ENCODE peak calls at places on chromosomes 11 and 22, in four cellular contexts. One of them, this sample, is unnamed.
A peak's percentile ranks its signal among the peaks of the same experiment; 100 is the strongest.

GRCh38 chr22:50699001-50699753 is 26.6 kb downstream of the SHANK3 start:
- DNase-seq in tibial artery: no peak
- DNase-seq in spleen: peak; percentile 62
- DNase-seq in cardiac fibroblast: no peak
- DNase-seq in this sample: no peak

GRCh38 chr11:63277345-63277943 is 34.0 kb upstream of the SLC22A25 start:
- DNase-seq in spleen: no peak
- DNase-seq in tibial artery: no peak
- DNase-seq in cardiac fibroblast: no peak
- DNase-seq in this sample: no peak

GRCh38 chr22:30302810-30303138 is 13.5 kb upstream of the CASTOR1 start:
- DNase-seq in tibial artery: no peak
- DNase-seq in cardiac fibroblast: no peak
- DNase-seq in spleen: no peak
- DNase-seq in this sample: no peak

GRCh38 chr11:46332568-46333128 is 14.6 kb upstream of the DGKZ start:
- DNase-seq in spleen: no peak
- DNase-seq in tibial artery: no peak
- DNase-seq in cardiac fibroblast: no peak
- DNase-seq in this sample: no peak

GRCh38 chr22:37219534-37219933 is 7.3 kb upstream of the SSTR3 start:
- DNase-seq in cardiac fibroblast: no peak
- DNase-seq in spleen: no peak
- DNase-seq in tibial artery: no peak
- DNase-seq in this sample: no peak

GRCh38 chr22:43812149-43812842 is at the start of gene EFCAB6:
- DNase-seq in cardiac fibroblast: peak; percentile 94
- DNase-seq in spleen: peak; percentile 92
- DNase-seq in tibial artery: peak; percentile 92
- DNase-seq in this sample: peak; percentile 90

GRCh38 chr11:299951-300735 is 817 bp upstream of the IFITM5 start:
- DNase-seq in cardiac fibroblast: no peak
- DNase-seq in tibial artery: no peak
- DNase-seq in spleen: peak; percentile 73
- DNase-seq in this sample: no peak

GRCh38 chr22:19713650-19714319 is 518 bp upstream of the SEPTIN5 start:
- DNase-seq in cardiac fibroblast: no peak
- DNase-seq in tibial artery: no peak
- DNase-seq in spleen: peak; percentile 81
- DNase-seq in this sample: no peak

GRCh38 chr22:23709107-23709506 is 18.3 kb downstream of the RGL4 start:
- DNase-seq in cardiac fibroblast: peak; percentile 14
- DNase-seq in spleen: no peak
- DNase-seq in tibial artery: no peak
- DNase-seq in this sample: peak; percentile 80

GRCh38 chr22:50274311-50274710 is 4.1 kb upstream of the MAPK11 start:
- DNase-seq in cardiac fibroblast: peak; percentile 51
- DNase-seq in spleen: no peak
- DNase-seq in tibial artery: no peak
- DNase-seq in this sample: peak; percentile 63

GRCh38 chr11:119371778-119372182 is 9.7 kb downstream of the USP2 start:
- DNase-seq in tibial artery: no peak
- DNase-seq in spleen: no peak
- DNase-seq in cardiac fibroblast: no peak
- DNase-seq in this sample: no peak

GRCh38 chr11:61516675-61517516 is 8.3 kb downstream of the LRRC10B start:
- DNase-seq in spleen: peak; percentile 83
- DNase-seq in tibial artery: no peak
- DNase-seq in cardiac fibroblast: peak; percentile 33
- DNase-seq in this sample: no peak

GRCh38 chr22:27032121-27032761 is 374.9 kb downstream of the MIAT start:
- DNase-seq in tibial artery: peak; percentile 36
- DNase-seq in cardiac fibroblast: no peak
- DNase-seq in spleen: no peak
- DNase-seq in this sample: no peak

GRCh38 chr11:3984896-3985295 is 109.7 kb upstream of the RRM1 start:
- DNase-seq in tibial artery: no peak
- DNase-seq in cardiac fibroblast: peak; percentile 15
- DNase-seq in spleen: no peak
- DNase-seq in this sample: no peak

GRCh38 chr11:119618208-119618909 is 110.6 kb downstream of the NECTIN1 start:
- DNase-seq in cardiac fibroblast: peak; percentile 11
- DNase-seq in tibial artery: peak; percentile 76
- DNase-seq in spleen: no peak
- DNase-seq in this sample: no peak

GRCh38 chr22:19805821-19806212 is 45.2 kb downstream of the TBX1 start:
- DNase-seq in spleen: peak; percentile 70
- DNase-seq in tibial artery: peak; percentile 9
- DNase-seq in cardiac fibroblast: no peak
- DNase-seq in this sample: no peak

GRCh38 chr11:70331901-70332300 is 61.4 kb downstream of the PPFIA1 start:
- DNase-seq in tibial artery: no peak
- DNase-seq in cardiac fibroblast: no peak
- DNase-seq in spleen: no peak
- DNase-seq in this sample: no peak

GRCh38 chr11:69215784-69216415 is 60.2 kb downstream of the SMIM38 start:
- DNase-seq in tibial artery: peak; percentile 14
- DNase-seq in cardiac fibroblast: peak; percentile 22
- DNase-seq in spleen: no peak
- DNase-seq in this sample: peak; percentile 48

GRCh38 chr11:117818036-117818858 is 6.3 kb downstream of the FXYD2 start:
- DNase-seq in tibial artery: no peak
- DNase-seq in spleen: no peak
- DNase-seq in cardiac fibroblast: peak; percentile 66
- DNase-seq in this sample: no peak

GRCh38 chr22:47515384-47516125 is 753.1 kb downstream of the TBC1D22A start:
- DNase-seq in cardiac fibroblast: no peak
- DNase-seq in tibial artery: no peak
- DNase-seq in spleen: no peak
- DNase-seq in this sample: peak; percentile 7

GRCh38 chr22:47089796-47090460 is 327.5 kb downstream of the TBC1D22A start:
- DNase-seq in tibial artery: no peak
- DNase-seq in cardiac fibroblast: no peak
- DNase-seq in spleen: no peak
- DNase-seq in this sample: no peak

GRCh38 chr11:33588056-33588455 is 112.6 kb downstream of the C11orf91 start:
- DNase-seq in spleen: no peak
- DNase-seq in tibial artery: no peak
- DNase-seq in cardiac fibroblast: no peak
- DNase-seq in this sample: no peak

GRCh38 chr11:112320668-112321067 is 60.0 kb upstream of the PLET1 start:
- DNase-seq in tibial artery: peak; percentile 58
- DNase-seq in cardiac fibroblast: peak; percentile 93
- DNase-seq in spleen: no peak
- DNase-seq in this sample: peak; percentile 87

GRCh38 chr11:93700830-93701229 is 39.3 kb downstream of the CEP295 start:
- DNase-seq in cardiac fibroblast: peak; percentile 57
- DNase-seq in tibial artery: no peak
- DNase-seq in spleen: no peak
- DNase-seq in this sample: no peak

GRCh38 chr11:26901162-26901561 is 92.8 kb upstream of the FIBIN start:
- DNase-seq in spleen: no peak
- DNase-seq in tibial artery: peak; percentile 23
- DNase-seq in cardiac fibroblast: peak; percentile 16
- DNase-seq in this sample: peak; percentile 11

GRCh38 chr11:102240502-102240901 is 76.8 kb upstream of the BIRC3 start:
- DNase-seq in spleen: no peak
- DNase-seq in tibial artery: no peak
- DNase-seq in cardiac fibroblast: peak; percentile 40
- DNase-seq in this sample: peak; percentile 88

GRCh38 chr11:124745835-124746620 is 6.0 kb downstream of the VSIG2 start:
- DNase-seq in spleen: peak; percentile 89
- DNase-seq in tibial artery: no peak
- DNase-seq in cardiac fibroblast: no peak
- DNase-seq in this sample: no peak

GRCh38 chr11:92576315-92576714 is 351.7 kb downstream of the FAT3 start:
- DNase-seq in cardiac fibroblast: no peak
- DNase-seq in tibial artery: no peak
- DNase-seq in spleen: no peak
- DNase-seq in this sample: no peak

GRCh38 chr11:12408156-12408770 is 30.9 kb downstream of the PARVA start:
- DNase-seq in tibial artery: no peak
- DNase-seq in spleen: no peak
- DNase-seq in cardiac fibroblast: no peak
- DNase-seq in this sample: no peak

GRCh38 chr11:46051102-46051501 is 70.2 kb downstream of the PHF21A start:
- DNase-seq in cardiac fibroblast: no peak
- DNase-seq in spleen: no peak
- DNase-seq in tibial artery: no peak
- DNase-seq in this sample: no peak

GRCh38 chr11:59782080-59782479 is 26.9 kb downstream of the STX3 start:
- DNase-seq in spleen: no peak
- DNase-seq in cardiac fibroblast: no peak
- DNase-seq in tibial artery: no peak
- DNase-seq in this sample: no peak

GRCh38 chr11:78465169-78465942 is 47.7 kb upstream of the GAB2 start:
- DNase-seq in spleen: peak; percentile 86
- DNase-seq in tibial artery: no peak
- DNase-seq in cardiac fibroblast: no peak
- DNase-seq in this sample: no peak

GRCh38 chr11:33898957-33899356 is 7.1 kb upstream of the LMO2 start:
- DNase-seq in spleen: no peak
- DNase-seq in cardiac fibroblast: no peak
- DNase-seq in tibial artery: no peak
- DNase-seq in this sample: no peak

GRCh38 chr11:558503-558902 is 2.0 kb downstream of the LMNTD2 start:
- DNase-seq in cardiac fibroblast: no peak
- DNase-seq in tibial artery: no peak
- DNase-seq in spleen: peak; percentile 77
- DNase-seq in this sample: no peak

GRCh38 chr11:63343130-63343529 is 26.5 kb upstream of the SLC22A9 start:
- DNase-seq in spleen: no peak
- DNase-seq in cardiac fibroblast: no peak
- DNase-seq in tibial artery: no peak
- DNase-seq in this sample: no peak

GRCh38 chr22:49380828-49381114 is 446.9 kb downstream of the BRD1 start:
- DNase-seq in spleen: peak; percentile 56
- DNase-seq in tibial artery: no peak
- DNase-seq in cardiac fibroblast: no peak
- DNase-seq in this sample: no peak

GRCh38 chr11:6473481-6474422 is at the start of gene TRIM3:
- DNase-seq in tibial artery: peak; percentile 93
- DNase-seq in cardiac fibroblast: peak; percentile 83
- DNase-seq in spleen: peak; percentile 96
- DNase-seq in this sample: peak; percentile 87
- TF ChIP-seq CTCF in tibial artery: no peak
- TF ChIP-seq CTCF in cardiac fibroblast: peak; percentile 27
- TF ChIP-seq CTCF in spleen: no peak
- TF ChIP-seq CTCF in this sample: peak; percentile 51

DNA sequence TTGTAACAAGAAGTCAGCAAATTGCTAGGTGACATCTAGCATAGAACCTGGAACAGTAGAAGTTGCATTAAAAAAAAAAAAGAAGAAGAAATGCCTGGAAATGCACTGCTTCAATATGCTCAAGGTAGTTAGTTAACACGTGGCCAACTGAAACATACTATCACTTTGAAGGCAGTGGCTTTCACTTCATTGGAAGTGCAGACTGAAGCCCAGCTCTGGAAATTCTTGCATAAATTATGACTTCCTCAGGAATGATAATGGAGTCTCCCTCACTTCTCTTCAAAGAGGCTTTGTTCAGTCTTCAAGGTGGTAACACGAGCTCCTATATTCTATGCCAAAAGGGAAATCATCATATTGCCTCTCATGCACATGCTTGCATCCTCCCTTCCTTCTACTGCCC is 715.9 kb upstream of the API5 start:
- DNase-seq in cardiac fibroblast: no peak
- DNase-seq in spleen: no peak
- DNase-seq in tibial artery: no peak
- DNase-seq in this sample: no peak
- H3K4me3 ChIP-seq in cardiac fibroblast: no peak overlapping the region
- H3K4me3 ChIP-seq in spleen: no peak overlapping the region
- H3K4me3 ChIP-seq in tibial artery: no peak overlapping the region
- H3K4me3 ChIP-seq in this sample: no peak overlapping the region

DNA sequence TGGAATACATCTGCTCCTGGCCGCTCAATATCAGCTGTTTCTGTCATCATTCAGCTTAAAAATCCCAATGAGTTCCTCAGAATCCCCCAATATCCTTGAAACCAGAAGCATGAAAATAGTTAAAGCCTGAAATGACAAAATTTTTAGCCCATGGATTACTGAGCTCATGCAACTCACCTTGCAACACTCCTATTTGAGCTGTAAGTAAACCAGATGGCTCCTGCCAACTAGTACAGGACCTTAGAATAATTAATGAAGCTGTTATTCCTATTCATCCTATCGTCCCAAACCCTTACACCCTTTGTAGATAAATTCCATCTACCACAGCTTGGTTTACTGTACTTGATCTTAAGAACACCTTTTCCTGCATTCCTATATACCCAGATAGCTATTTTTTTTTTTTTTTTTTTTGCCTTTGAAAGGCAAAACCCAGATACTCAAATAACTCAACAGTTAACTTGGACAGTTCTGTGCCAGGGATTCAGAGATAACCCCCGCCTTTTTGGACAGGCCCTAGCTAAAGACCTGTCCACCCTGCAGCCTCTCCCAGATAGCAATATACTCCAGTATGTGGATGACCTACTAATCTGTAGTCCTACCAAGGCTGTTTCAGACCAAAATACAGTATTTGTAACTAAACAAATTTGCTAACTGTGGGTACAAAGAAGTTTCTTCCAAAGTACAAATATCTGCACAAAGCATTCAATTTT is 10.1 kb upstream of the BTBD10 start:
- DNase-seq in spleen: no peak
- DNase-seq in cardiac fibroblast: no peak
- DNase-seq in tibial artery: no peak
- DNase-seq in this sample: no peak
- TF ChIP-seq CTCF in spleen: no peak
- TF ChIP-seq CTCF in cardiac fibroblast: no peak
- TF ChIP-seq CTCF in tibial artery: no peak
- TF ChIP-seq CTCF in this sample: no peak

GRCh38 chr22:41923595-41924276 is 2.9 kb downstream of the TNFRSF13C start:
- DNase-seq in cardiac fibroblast: no peak
- DNase-seq in spleen: no peak
- DNase-seq in tibial artery: no peak
- DNase-seq in this sample: no peak
- H3K4me3 ChIP-seq in cardiac fibroblast: no peak overlapping the region
- H3K4me3 ChIP-seq in spleen: no peak overlapping the region
- H3K4me3 ChIP-seq in tibial artery: no peak overlapping the region
- H3K4me3 ChIP-seq in this sample: no peak overlapping the region

GRCh38 chr11:110447897-110448522 is 18.3 kb downstream of the FDX1 start:
- DNase-seq in spleen: no peak
- DNase-seq in cardiac fibroblast: peak; percentile 29
- DNase-seq in tibial artery: no peak
- DNase-seq in this sample: no peak
- TF ChIP-seq CTCF in spleen: peak; percentile 21
- TF ChIP-seq CTCF in cardiac fibroblast: peak; percentile 26
- TF ChIP-seq CTCF in tibial artery: peak; percentile 11
- TF ChIP-seq CTCF in this sample: peak; percentile 24

GRCh38 chr22:35860837-35861236 is 143.2 kb downstream of the APOL5 start:
- DNase-seq in spleen: no peak
- DNase-seq in cardiac fibroblast: no peak
- DNase-seq in tibial artery: no peak
- DNase-seq in this sample: no peak
- H3K4me3 ChIP-seq in spleen: no peak overlapping the region
- H3K4me3 ChIP-seq in cardiac fibroblast: no peak overlapping the region
- H3K4me3 ChIP-seq in tibial artery: no peak overlapping the region
- H3K4me3 ChIP-seq in this sample: no peak overlapping the region

This sample was measured in AG10803.